ENCODE peak calls at places on chromosomes 11 and 22, in six cellular contexts. One of them, this sample, is unnamed.
A peak's percentile ranks its signal among the peaks of the same experiment; 100 is the strongest.

GRCh38 chr11:102172127-102172848 is 62.0 kb downstream of the YAP1 start:
- DNase-seq in KBM-7: no peak
- DNase-seq in smooth muscle cell of the brain vasculature: no peak
- DNase-seq in nephron progenitor cell: no peak
- DNase-seq in activated CD4-positive, CD25-positive, alpha-beta regulatory T cell treated with anti-CD3 and anti-CD28 coated beads, Interleukin-2, amount 50 U/mL, for 16 hours: no peak
- DNase-seq in ureter: no peak
- DNase-seq in this sample: no peak

GRCh38 chr11:69731110-69731509 is 27.3 kb upstream of the FGF19 start:
- DNase-seq in smooth muscle cell of the brain vasculature: no peak
- DNase-seq in nephron progenitor cell: no peak
- DNase-seq in ureter: no peak
- DNase-seq in KBM-7: no peak
- DNase-seq in activated CD4-positive, CD25-positive, alpha-beta regulatory T cell treated with anti-CD3 and anti-CD28 coated beads, Interleukin-2, amount 50 U/mL, for 16 hours: no peak
- DNase-seq in this sample: no peak

GRCh38 chr11:69650081-69650831 is 9.3 kb downstream of the CCND1 start:
- DNase-seq in smooth muscle cell of the brain vasculature: no peak
- DNase-seq in activated CD4-positive, CD25-positive, alpha-beta regulatory T cell treated with anti-CD3 and anti-CD28 coated beads, Interleukin-2, amount 50 U/mL, for 16 hours: no peak
- DNase-seq in KBM-7: no peak
- DNase-seq in ureter: no peak
- DNase-seq in nephron progenitor cell: no peak
- DNase-seq in this sample: no peak

GRCh38 chr22:27668828-27669797 is 132.4 kb downstream of the MN1 start:
- DNase-seq in activated CD4-positive, CD25-positive, alpha-beta regulatory T cell treated with anti-CD3 and anti-CD28 coated beads, Interleukin-2, amount 50 U/mL, for 16 hours: no peak
- DNase-seq in nephron progenitor cell: no peak
- DNase-seq in smooth muscle cell of the brain vasculature: peak; percentile 20
- DNase-seq in KBM-7: peak; percentile 62
- DNase-seq in ureter: no peak
- DNase-seq in this sample: no peak

GRCh38 chr11:117407016-117407415 is 79.4 kb downstream of the CEP164 start:
- DNase-seq in KBM-7: no peak
- DNase-seq in smooth muscle cell of the brain vasculature: no peak
- DNase-seq in nephron progenitor cell: no peak
- DNase-seq in ureter: no peak
- DNase-seq in activated CD4-positive, CD25-positive, alpha-beta regulatory T cell treated with anti-CD3 and anti-CD28 coated beads, Interleukin-2, amount 50 U/mL, for 16 hours: no peak
- DNase-seq in this sample: no peak

GRCh38 chr11:101848262-101848661 is 66.5 kb upstream of the CEP126 start:
- DNase-seq in KBM-7: no peak
- DNase-seq in activated CD4-positive, CD25-positive, alpha-beta regulatory T cell treated with anti-CD3 and anti-CD28 coated beads, Interleukin-2, amount 50 U/mL, for 16 hours: no peak
- DNase-seq in smooth muscle cell of the brain vasculature: no peak
- DNase-seq in nephron progenitor cell: no peak
- DNase-seq in ureter: no peak
- DNase-seq in this sample: no peak

GRCh38 chr11:89327885-89328284 is 150.2 kb downstream of the TYR start:
- DNase-seq in smooth muscle cell of the brain vasculature: no peak
- DNase-seq in nephron progenitor cell: no peak
- DNase-seq in ureter: no peak
- DNase-seq in KBM-7: no peak
- DNase-seq in activated CD4-positive, CD25-positive, alpha-beta regulatory T cell treated with anti-CD3 and anti-CD28 coated beads, Interleukin-2, amount 50 U/mL, for 16 hours: no peak
- DNase-seq in this sample: peak; percentile 22

GRCh38 chr11:128299132-128299726 is 288.1 kb downstream of the ETS1 start:
- DNase-seq in nephron progenitor cell: peak; percentile 13
- DNase-seq in KBM-7: no peak
- DNase-seq in activated CD4-positive, CD25-positive, alpha-beta regulatory T cell treated with anti-CD3 and anti-CD28 coated beads, Interleukin-2, amount 50 U/mL, for 16 hours: no peak
- DNase-seq in ureter: no peak
- DNase-seq in smooth muscle cell of the brain vasculature: peak; percentile 45
- DNase-seq in this sample: no peak

GRCh38 chr22:39493759-39494158 is 8.3 kb upstream of the MIEF1 start:
- DNase-seq in smooth muscle cell of the brain vasculature: no peak
- DNase-seq in activated CD4-positive, CD25-positive, alpha-beta regulatory T cell treated with anti-CD3 and anti-CD28 coated beads, Interleukin-2, amount 50 U/mL, for 16 hours: no peak
- DNase-seq in KBM-7: no peak
- DNase-seq in ureter: no peak
- DNase-seq in nephron progenitor cell: no peak
- DNase-seq in this sample: no peak

GRCh38 chr11:71327156-71328085 is 75.0 kb upstream of the SHANK2 start:
- DNase-seq in activated CD4-positive, CD25-positive, alpha-beta regulatory T cell treated with anti-CD3 and anti-CD28 coated beads, Interleukin-2, amount 50 U/mL, for 16 hours: no peak
- DNase-seq in ureter: no peak
- DNase-seq in smooth muscle cell of the brain vasculature: no peak
- DNase-seq in KBM-7: no peak
- DNase-seq in nephron progenitor cell: no peak
- DNase-seq in this sample: no peak

GRCh38 chr22:22903355-22903777 is 15.8 kb downstream of the IGLL5 start:
- DNase-seq in nephron progenitor cell: no peak
- DNase-seq in ureter: no peak
- DNase-seq in KBM-7: no peak
- DNase-seq in activated CD4-positive, CD25-positive, alpha-beta regulatory T cell treated with anti-CD3 and anti-CD28 coated beads, Interleukin-2, amount 50 U/mL, for 16 hours: no peak
- DNase-seq in smooth muscle cell of the brain vasculature: no peak
- DNase-seq in this sample: no peak

GRCh38 chr22:25021976-25022711 is 69.6 kb downstream of the KIAA1671 start:
- DNase-seq in ureter: no peak
- DNase-seq in KBM-7: no peak
- DNase-seq in smooth muscle cell of the brain vasculature: no peak
- DNase-seq in nephron progenitor cell: no peak
- DNase-seq in activated CD4-positive, CD25-positive, alpha-beta regulatory T cell treated with anti-CD3 and anti-CD28 coated beads, Interleukin-2, amount 50 U/mL, for 16 hours: no peak
- DNase-seq in this sample: no peak

GRCh38 chr22:25746012-25746373 is 4.0 kb downstream of the MYO18B start:
- DNase-seq in ureter: no peak
- DNase-seq in KBM-7: no peak
- DNase-seq in activated CD4-positive, CD25-positive, alpha-beta regulatory T cell treated with anti-CD3 and anti-CD28 coated beads, Interleukin-2, amount 50 U/mL, for 16 hours: no peak
- DNase-seq in smooth muscle cell of the brain vasculature: no peak
- DNase-seq in nephron progenitor cell: no peak
- DNase-seq in this sample: no peak

GRCh38 chr11:75031224-75031753 is 42.6 kb downstream of the NEU3 start:
- DNase-seq in smooth muscle cell of the brain vasculature: no peak
- DNase-seq in nephron progenitor cell: no peak
- DNase-seq in activated CD4-positive, CD25-positive, alpha-beta regulatory T cell treated with anti-CD3 and anti-CD28 coated beads, Interleukin-2, amount 50 U/mL, for 16 hours: no peak
- DNase-seq in ureter: peak; percentile 36
- DNase-seq in KBM-7: no peak
- DNase-seq in this sample: no peak

This sample was measured in SK-N-MC.